ENCODE peak calls at places on chromosomes 4 and X, in ten cellular contexts. One of them, this sample, is unnamed.

GRCh38 chr4:4519296-4519898 is 22.5 kb downstream of the STX18 start:
- DNase-seq in IMR-90: peak
- DNase-seq in AG10803: no peak
- DNase-seq in GM12865: no peak
- DNase-seq in MM.1S: no peak
- DNase-seq in AG04450: no peak
- DNase-seq in breast epithelium: no peak
- DNase-seq in CD8-positive, alpha-beta T cell: no peak
- DNase-seq in ovary: no peak
- DNase-seq in suprapubic skin: no peak
- DNase-seq in this sample: no peak

GRCh38 chrX:77444075-77444474 is 3.1 kb upstream of the FGF16 start:
- DNase-seq in CD8-positive, alpha-beta T cell: no peak
- DNase-seq in AG04450: no peak
- DNase-seq in IMR-90: no peak
- DNase-seq in ovary: no peak
- DNase-seq in AG10803: no peak
- DNase-seq in breast epithelium: no peak
- DNase-seq in GM12865: no peak
- DNase-seq in suprapubic skin: no peak
- DNase-seq in MM.1S: no peak
- DNase-seq in this sample: no peak

GRCh38 chr4:184815046-184815877 is 10.5 kb downstream of the ACSL1 start:
- DNase-seq in CD8-positive, alpha-beta T cell: no peak
- DNase-seq in suprapubic skin: peak
- DNase-seq in GM12865: peak
- DNase-seq in IMR-90: peak
- DNase-seq in ovary: peak
- DNase-seq in AG10803: peak
- DNase-seq in breast epithelium: peak
- DNase-seq in MM.1S: peak
- DNase-seq in AG04450: no peak
- DNase-seq in this sample: peak

GRCh38 chrX:150587585-150588503 is 19.4 kb downstream of the MTM1 start:
- DNase-seq in AG04450: no peak
- DNase-seq in GM12865: peak
- DNase-seq in suprapubic skin: no peak
- DNase-seq in CD8-positive, alpha-beta T cell: peak
- DNase-seq in breast epithelium: no peak
- DNase-seq in MM.1S: no peak
- DNase-seq in IMR-90: no peak
- DNase-seq in ovary: no peak
- DNase-seq in AG10803: peak
- DNase-seq in this sample: peak

GRCh38 chrX:105636667-105637066 is 185.7 kb upstream of the NRK start:
- DNase-seq in suprapubic skin: no peak
- DNase-seq in breast epithelium: no peak
- DNase-seq in ovary: no peak
- DNase-seq in IMR-90: no peak
- DNase-seq in AG04450: no peak
- DNase-seq in GM12865: no peak
- DNase-seq in AG10803: no peak
- DNase-seq in CD8-positive, alpha-beta T cell: no peak
- DNase-seq in MM.1S: no peak
- DNase-seq in this sample: peak

GRCh38 chrX:134026732-134027311 is 41.4 kb upstream of the GPC3 start:
- DNase-seq in MM.1S: peak
- DNase-seq in AG04450: no peak
- DNase-seq in GM12865: peak
- DNase-seq in suprapubic skin: peak
- DNase-seq in ovary: peak
- DNase-seq in IMR-90: peak
- DNase-seq in CD8-positive, alpha-beta T cell: no peak
- DNase-seq in breast epithelium: peak
- DNase-seq in AG10803: peak
- DNase-seq in this sample: peak

GRCh38 chr4:15912961-15913630 is 25.4 kb downstream of the FGFBP1 start:
- DNase-seq in MM.1S: no peak
- DNase-seq in AG04450: no peak
- DNase-seq in CD8-positive, alpha-beta T cell: no peak
- DNase-seq in GM12865: no peak
- DNase-seq in breast epithelium: no peak
- DNase-seq in AG10803: no peak
- DNase-seq in IMR-90: peak
- DNase-seq in suprapubic skin: peak
- DNase-seq in ovary: no peak
- DNase-seq in this sample: peak

GRCh38 chr4:21986312-21986711 is 37.7 kb upstream of the KCNIP4 start:
- DNase-seq in ovary: no peak
- DNase-seq in AG04450: no peak
- DNase-seq in AG10803: no peak
- DNase-seq in GM12865: no peak
- DNase-seq in IMR-90: no peak
- DNase-seq in MM.1S: no peak
- DNase-seq in breast epithelium: no peak
- DNase-seq in CD8-positive, alpha-beta T cell: no peak
- DNase-seq in suprapubic skin: no peak
- DNase-seq in this sample: no peak

GRCh38 chrX:84046403-84046984 is 141.5 kb downstream of the RPS6KA6 start:
- DNase-seq in CD8-positive, alpha-beta T cell: no peak
- DNase-seq in suprapubic skin: peak
- DNase-seq in AG04450: no peak
- DNase-seq in ovary: peak
- DNase-seq in IMR-90: peak
- DNase-seq in GM12865: peak
- DNase-seq in AG10803: peak
- DNase-seq in breast epithelium: no peak
- DNase-seq in MM.1S: peak
- DNase-seq in this sample: peak

GRCh38 chr4:90841676-90842075 is 714.5 kb downstream of the CCSER1 start:
- DNase-seq in suprapubic skin: no peak
- DNase-seq in AG04450: no peak
- DNase-seq in CD8-positive, alpha-beta T cell: no peak
- DNase-seq in AG10803: no peak
- DNase-seq in GM12865: no peak
- DNase-seq in ovary: no peak
- DNase-seq in IMR-90: no peak
- DNase-seq in MM.1S: no peak
- DNase-seq in breast epithelium: no peak
- DNase-seq in this sample: no peak

GRCh38 chr4:61094854-61095598 is 105.1 kb upstream of the ADGRL3 start:
- DNase-seq in IMR-90: no peak
- DNase-seq in MM.1S: no peak
- DNase-seq in suprapubic skin: no peak
- DNase-seq in AG10803: no peak
- DNase-seq in ovary: no peak
- DNase-seq in AG04450: no peak
- DNase-seq in breast epithelium: no peak
- DNase-seq in CD8-positive, alpha-beta T cell: no peak
- DNase-seq in GM12865: no peak
- DNase-seq in this sample: no peak

GRCh38 chrX:57104406-57104805 is 16.9 kb downstream of the SPIN2B start:
- DNase-seq in IMR-90: no peak
- DNase-seq in MM.1S: no peak
- DNase-seq in AG10803: no peak
- DNase-seq in AG04450: no peak
- DNase-seq in ovary: no peak
- DNase-seq in suprapubic skin: no peak
- DNase-seq in GM12865: no peak
- DNase-seq in CD8-positive, alpha-beta T cell: no peak
- DNase-seq in breast epithelium: no peak
- DNase-seq in this sample: no peak

GRCh38 chrX:10111364-10112148 is 45.2 kb upstream of the CLCN4 start:
- DNase-seq in GM12865: peak
- DNase-seq in AG10803: peak
- DNase-seq in ovary: peak
- DNase-seq in CD8-positive, alpha-beta T cell: peak
- DNase-seq in MM.1S: peak
- DNase-seq in suprapubic skin: no peak
- DNase-seq in breast epithelium: no peak
- DNase-seq in AG04450: no peak
- DNase-seq in IMR-90: peak
- DNase-seq in this sample: peak

GRCh38 chrX:10112510-10112909 is 44.3 kb upstream of the CLCN4 start:
- DNase-seq in AG10803: no peak
- DNase-seq in GM12865: peak
- DNase-seq in breast epithelium: no peak
- DNase-seq in IMR-90: no peak
- DNase-seq in MM.1S: peak
- DNase-seq in suprapubic skin: no peak
- DNase-seq in AG04450: no peak
- DNase-seq in ovary: no peak
- DNase-seq in CD8-positive, alpha-beta T cell: no peak
- DNase-seq in this sample: no peak

GRCh38 chrX:10109695-10110094 is 47.1 kb upstream of the CLCN4 start:
- DNase-seq in GM12865: no peak
- DNase-seq in IMR-90: no peak
- DNase-seq in AG10803: no peak
- DNase-seq in ovary: peak
- DNase-seq in MM.1S: no peak
- DNase-seq in CD8-positive, alpha-beta T cell: no peak
- DNase-seq in suprapubic skin: no peak
- DNase-seq in breast epithelium: no peak
- DNase-seq in AG04450: no peak
- DNase-seq in this sample: no peak

GRCh38 chrX:10110984-10111363 is 45.8 kb upstream of the CLCN4 start:
- DNase-seq in MM.1S: peak
- DNase-seq in IMR-90: no peak
- DNase-seq in AG04450: no peak
- DNase-seq in CD8-positive, alpha-beta T cell: peak
- DNase-seq in ovary: no peak
- DNase-seq in suprapubic skin: no peak
- DNase-seq in breast epithelium: no peak
- DNase-seq in GM12865: peak
- DNase-seq in AG10803: peak
- DNase-seq in this sample: peak

GRCh38 chrX:10110316-10110932 is 46.4 kb upstream of the CLCN4 start:
- DNase-seq in breast epithelium: no peak
- DNase-seq in MM.1S: peak
- DNase-seq in CD8-positive, alpha-beta T cell: no peak
- DNase-seq in GM12865: peak
- DNase-seq in IMR-90: no peak
- DNase-seq in AG10803: no peak
- DNase-seq in ovary: no peak
- DNase-seq in AG04450: no peak
- DNase-seq in suprapubic skin: no peak
- DNase-seq in this sample: no peak
- H3K4me3 ChIP-seq in breast epithelium: no peak
- H3K4me3 ChIP-seq in MM.1S: peak
- H3K4me3 ChIP-seq in CD8-positive, alpha-beta T cell: peak
- H3K4me3 ChIP-seq in GM12865: peak
- H3K4me3 ChIP-seq in IMR-90: no peak
- H3K4me3 ChIP-seq in AG10803: no peak
- H3K4me3 ChIP-seq in ovary: no peak
- H3K4me3 ChIP-seq in AG04450: no peak
- H3K4me3 ChIP-seq in suprapubic skin: no peak
- H3K4me3 ChIP-seq in this sample: no peak

DNA sequence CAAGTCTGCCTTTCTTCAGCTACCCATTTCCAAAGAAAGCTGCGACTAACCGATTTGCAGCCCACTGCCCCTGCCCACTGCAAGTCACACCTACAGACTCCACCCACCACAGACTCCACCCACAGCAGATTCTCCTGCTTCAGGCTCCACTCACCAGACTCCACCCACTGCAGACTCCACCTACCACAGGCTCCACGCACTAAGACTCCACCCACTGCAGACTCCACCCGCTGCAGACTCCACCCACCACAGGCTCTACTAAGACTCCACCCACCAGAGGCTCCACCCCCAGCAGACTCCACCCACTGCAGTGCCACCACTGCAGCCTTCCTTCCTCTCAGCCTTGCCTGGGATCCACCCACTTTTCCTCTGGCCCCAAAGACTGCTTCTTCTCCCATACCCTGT is 41.3 kb downstream of the ABLIM2 start:
- DNase-seq in ovary: no peak
- DNase-seq in suprapubic skin: no peak
- DNase-seq in IMR-90: peak
- DNase-seq in CD8-positive, alpha-beta T cell: no peak
- DNase-seq in AG10803: peak
- DNase-seq in AG04450: no peak
- DNase-seq in MM.1S: peak
- DNase-seq in breast epithelium: no peak
- DNase-seq in GM12865: peak
- DNase-seq in this sample: peak
- TF ChIP-seq CTCF in ovary: no peak
- TF ChIP-seq CTCF in suprapubic skin: no peak
- TF ChIP-seq CTCF in IMR-90: no peak
- TF ChIP-seq CTCF in CD8-positive, alpha-beta T cell: no peak
- TF ChIP-seq CTCF in AG10803: no peak
- TF ChIP-seq CTCF in AG04450: no peak
- TF ChIP-seq CTCF in MM.1S: no peak
- TF ChIP-seq CTCF in breast epithelium: no peak
- TF ChIP-seq CTCF in GM12865: no peak
- TF ChIP-seq CTCF in this sample: no peak

DNA sequence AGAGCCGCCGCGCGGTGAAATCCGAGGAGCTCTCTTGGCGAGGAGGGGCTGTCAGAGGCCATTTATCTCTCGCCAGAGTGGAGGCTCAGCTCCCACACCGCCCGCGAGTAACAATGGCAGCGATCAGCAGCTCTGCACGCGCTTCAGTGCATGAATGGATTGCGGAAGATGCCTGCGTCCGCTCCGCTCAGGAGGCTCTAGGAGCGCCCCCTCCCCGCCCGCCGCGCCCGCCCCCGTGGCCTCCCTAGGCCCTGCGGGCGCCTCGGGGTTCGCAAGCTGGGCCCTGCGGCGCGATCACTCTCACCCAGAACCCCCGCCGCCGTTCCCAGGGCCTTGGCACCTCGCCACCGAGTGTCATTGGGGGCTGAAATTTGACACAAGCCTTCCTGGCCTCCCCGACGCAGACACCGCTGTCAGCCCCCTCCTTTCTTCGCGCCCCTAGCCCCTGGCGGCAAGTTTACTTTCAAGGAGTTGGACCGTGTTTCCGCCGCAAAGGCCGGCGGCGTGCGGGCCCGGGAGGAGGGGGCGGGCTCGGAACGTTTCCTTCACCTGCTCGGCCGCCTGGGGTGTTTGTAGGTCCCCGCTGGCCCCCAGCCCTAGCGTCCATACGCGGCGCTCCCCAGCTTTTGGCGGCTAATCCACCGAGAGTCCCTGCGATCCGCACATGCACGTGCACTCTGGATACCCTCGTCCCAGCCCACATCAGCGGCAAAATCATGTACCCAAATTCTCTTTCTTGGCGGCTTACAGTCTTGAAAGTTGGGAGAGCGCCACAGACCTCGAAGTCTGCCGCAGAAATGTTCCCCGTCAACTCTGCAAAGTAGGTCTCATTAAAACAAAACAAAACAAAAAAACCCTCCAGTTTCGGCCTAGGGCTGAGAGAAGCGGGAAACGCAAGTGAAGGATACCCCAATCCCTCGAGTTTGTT is 49.0 kb upstream of the BCOR start:
- DNase-seq in AG10803: no peak
- DNase-seq in MM.1S: no peak
- DNase-seq in GM12865: peak
- DNase-seq in ovary: peak
- DNase-seq in CD8-positive, alpha-beta T cell: peak
- DNase-seq in breast epithelium: no peak
- DNase-seq in suprapubic skin: no peak
- DNase-seq in IMR-90: peak
- DNase-seq in AG04450: no peak
- DNase-seq in this sample: no peak
- H3K4me3 ChIP-seq in AG10803: peak
- H3K4me3 ChIP-seq in MM.1S: no peak
- H3K4me3 ChIP-seq in GM12865: peak
- H3K4me3 ChIP-seq in ovary: peak
- H3K4me3 ChIP-seq in CD8-positive, alpha-beta T cell: peak
- H3K4me3 ChIP-seq in breast epithelium: peak
- H3K4me3 ChIP-seq in suprapubic skin: peak
- H3K4me3 ChIP-seq in IMR-90: peak
- H3K4me3 ChIP-seq in AG04450: peak
- H3K4me3 ChIP-seq in this sample: peak

GRCh38 chrX:30246769-30247489 is at the start of gene MAGEB1:
- DNase-seq in breast epithelium: no peak
- DNase-seq in suprapubic skin: no peak
- DNase-seq in MM.1S: no peak
- DNase-seq in IMR-90: no peak
- DNase-seq in CD8-positive, alpha-beta T cell: no peak
- DNase-seq in AG10803: no peak
- DNase-seq in ovary: no peak
- DNase-seq in GM12865: peak
- DNase-seq in AG04450: no peak
- DNase-seq in this sample: no peak
- TF ChIP-seq CTCF in breast epithelium: no peak
- TF ChIP-seq CTCF in suprapubic skin: no peak
- TF ChIP-seq CTCF in MM.1S: no peak
- TF ChIP-seq CTCF in IMR-90: no peak
- TF ChIP-seq CTCF in CD8-positive, alpha-beta T cell: no peak
- TF ChIP-seq CTCF in AG10803: no peak
- TF ChIP-seq CTCF in ovary: no peak
- TF ChIP-seq CTCF in GM12865: no peak
- TF ChIP-seq CTCF in AG04450: no peak
- TF ChIP-seq CTCF in this sample: no peak